ENCODE peak calls at places on chromosomes 3 and 15, in four cellular contexts. One of them, this sample, is unnamed.

GRCh38 chr3:186772886-186773417 is 10.4 kb upstream of the EIF4A2 start:
- DNase-seq in prostate gland: peak
- DNase-seq in thoracic aorta: no peak
- DNase-seq in Panc1: no peak
- DNase-seq in this sample: peak

GRCh38 chr15:31511707-31512310 is 185.2 kb downstream of the KLF13 start:
- DNase-seq in prostate gland: no peak
- DNase-seq in thoracic aorta: no peak
- DNase-seq in Panc1: no peak
- DNase-seq in this sample: no peak

GRCh38 chr15:83300826-83301225 is 16.4 kb upstream of the BNC1 start:
- DNase-seq in prostate gland: no peak
- DNase-seq in thoracic aorta: no peak
- DNase-seq in Panc1: no peak
- DNase-seq in this sample: no peak

GRCh38 chr3:108182339-108182738 is 39.9 kb downstream of the IFT57 start:
- DNase-seq in prostate gland: no peak
- DNase-seq in thoracic aorta: no peak
- DNase-seq in Panc1: no peak
- DNase-seq in this sample: no peak

GRCh38 chr3:131608296-131608695 is 105.5 kb upstream of the MRPL3 start:
- DNase-seq in prostate gland: no peak
- DNase-seq in thoracic aorta: no peak
- DNase-seq in Panc1: no peak
- DNase-seq in this sample: no peak

GRCh38 chr3:190173426-190173825 is 52.7 kb upstream of the P3H2 start:
- DNase-seq in prostate gland: no peak
- DNase-seq in thoracic aorta: no peak
- DNase-seq in Panc1: no peak
- DNase-seq in this sample: no peak

GRCh38 chr3:176737480-176738147 is 459.7 kb downstream of the TBL1XR1 start:
- DNase-seq in prostate gland: no peak
- DNase-seq in thoracic aorta: no peak
- DNase-seq in Panc1: no peak
- DNase-seq in this sample: no peak

GRCh38 chr3:127124135-127124534 is 68.8 kb upstream of the PRR23E start:
- DNase-seq in prostate gland: no peak
- DNase-seq in thoracic aorta: no peak
- DNase-seq in Panc1: no peak
- DNase-seq in this sample: no peak

GRCh38 chr15:75389791-75390382 is 21.5 kb upstream of the MAN2C1 start:
- DNase-seq in prostate gland: no peak
- DNase-seq in thoracic aorta: no peak
- DNase-seq in Panc1: no peak
- DNase-seq in this sample: no peak

GRCh38 chr3:11495948-11496557 is 147.7 kb downstream of the VGLL4 start:
- DNase-seq in prostate gland: no peak
- DNase-seq in thoracic aorta: no peak
- DNase-seq in Panc1: no peak
- DNase-seq in this sample: no peak

GRCh38 chr3:195895900-195896360 is 12.4 kb downstream of the TNK2 start:
- DNase-seq in prostate gland: no peak
- DNase-seq in thoracic aorta: no peak
- DNase-seq in Panc1: no peak
- DNase-seq in this sample: peak

GRCh38 chr3:146313411-146314111 is 62.7 kb upstream of the PLSCR4 start:
- DNase-seq in prostate gland: no peak
- DNase-seq in thoracic aorta: no peak
- DNase-seq in Panc1: no peak
- DNase-seq in this sample: no peak

GRCh38 chr3:100169186-100169585 is 54.9 kb upstream of the FILIP1L start:
- DNase-seq in prostate gland: no peak
- DNase-seq in thoracic aorta: no peak
- DNase-seq in Panc1: no peak
- DNase-seq in this sample: no peak

GRCh38 chr15:73849641-73850040 is 23.7 kb upstream of the TBC1D21 start:
- DNase-seq in prostate gland: no peak
- DNase-seq in thoracic aorta: no peak
- DNase-seq in Panc1: no peak
- DNase-seq in this sample: no peak

GRCh38 chr3:17135696-17136095 is 250.9 kb downstream of the PLCL2 start:
- DNase-seq in prostate gland: no peak
- DNase-seq in thoracic aorta: no peak
- DNase-seq in Panc1: no peak
- DNase-seq in this sample: no peak

GRCh38 chr3:4752201-4753072 is 226.8 kb upstream of the BHLHE40 start:
- DNase-seq in prostate gland: no peak
- DNase-seq in thoracic aorta: no peak
- DNase-seq in Panc1: no peak
- DNase-seq in this sample: no peak

GRCh38 chr15:56243117-56243773 is 434 bp downstream of the RFX7 start:
- DNase-seq in prostate gland: peak
- DNase-seq in thoracic aorta: no peak
- DNase-seq in Panc1: no peak
- DNase-seq in this sample: peak

GRCh38 chr3:33211444-33211843 is 7.2 kb downstream of the SUSD5 start:
- DNase-seq in prostate gland: no peak
- DNase-seq in thoracic aorta: no peak
- DNase-seq in Panc1: peak
- DNase-seq in this sample: no peak

GRCh38 chr3:183100376-183100775 is 1.1 kb upstream of the MCCC1 start:
- DNase-seq in prostate gland: no peak
- DNase-seq in thoracic aorta: no peak
- DNase-seq in Panc1: no peak
- DNase-seq in this sample: no peak

GRCh38 chr3:125281411-125281810 is 68.9 kb upstream of the SLC12A8 start:
- DNase-seq in prostate gland: no peak
- DNase-seq in thoracic aorta: no peak
- DNase-seq in Panc1: no peak
- DNase-seq in this sample: no peak

DNA sequence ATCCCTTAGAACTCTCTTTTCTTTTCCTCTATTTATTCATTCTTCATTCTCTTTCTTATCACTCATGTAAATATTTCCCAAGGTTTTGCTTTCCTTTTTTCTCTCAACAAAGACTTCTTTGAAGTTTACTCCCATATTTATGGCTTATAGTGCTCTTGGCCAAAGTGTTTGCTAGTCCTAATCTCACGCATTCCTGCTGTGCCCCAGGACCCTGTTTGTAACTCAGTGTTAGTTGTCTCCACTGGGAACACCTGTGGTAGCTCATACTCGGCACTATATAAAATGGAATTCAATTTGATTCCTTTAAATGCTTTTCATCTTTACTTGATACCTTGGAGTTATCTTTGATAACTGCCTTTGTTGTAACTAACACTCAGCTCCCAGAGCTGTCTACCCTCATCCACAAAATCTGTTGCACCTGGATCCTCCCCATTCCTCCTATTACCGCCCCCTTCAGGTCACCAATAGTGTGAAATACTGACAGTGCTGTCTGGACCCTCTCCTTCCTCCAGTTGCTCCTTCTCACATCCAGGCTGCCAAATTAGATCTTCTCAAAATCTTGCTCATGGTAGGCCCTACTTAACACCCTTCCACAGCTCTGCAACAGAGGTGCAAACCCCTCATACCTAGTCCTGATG is 76.8 kb downstream of the TIGIT start:
- DNase-seq in prostate gland: no peak
- DNase-seq in thoracic aorta: no peak
- DNase-seq in Panc1: no peak
- DNase-seq in this sample: no peak
- TF ChIP-seq CTCF in prostate gland: no peak
- TF ChIP-seq CTCF in thoracic aorta: no peak
- TF ChIP-seq CTCF in Panc1: peak
- TF ChIP-seq CTCF in this sample: no peak

DNA sequence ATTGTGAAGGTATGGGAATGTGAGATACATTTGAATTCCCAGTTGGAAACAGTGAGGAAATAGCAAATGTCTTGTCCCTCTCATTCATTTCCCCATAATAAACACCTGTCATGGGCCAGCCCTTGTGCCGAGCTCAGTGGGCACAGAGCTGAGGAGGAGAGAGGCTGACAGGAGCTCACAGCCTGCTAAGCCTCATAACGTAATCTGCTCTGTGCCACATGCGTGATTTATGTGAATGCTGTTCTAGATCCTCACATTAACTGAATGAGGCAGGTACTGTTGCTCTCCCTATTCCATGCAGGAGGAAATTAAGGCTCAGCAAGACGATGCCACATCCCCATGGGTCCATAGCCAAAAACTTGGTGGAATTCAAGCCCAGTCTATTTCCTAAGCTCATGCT is 35.2 kb upstream of the RHO start:
- DNase-seq in prostate gland: no peak
- DNase-seq in thoracic aorta: no peak
- DNase-seq in Panc1: no peak
- DNase-seq in this sample: no peak
- H3K27ac ChIP-seq in prostate gland: no peak
- H3K27ac ChIP-seq in thoracic aorta: no peak
- H3K27ac ChIP-seq in Panc1: no peak
- H3K27ac ChIP-seq in this sample: no peak

DNA sequence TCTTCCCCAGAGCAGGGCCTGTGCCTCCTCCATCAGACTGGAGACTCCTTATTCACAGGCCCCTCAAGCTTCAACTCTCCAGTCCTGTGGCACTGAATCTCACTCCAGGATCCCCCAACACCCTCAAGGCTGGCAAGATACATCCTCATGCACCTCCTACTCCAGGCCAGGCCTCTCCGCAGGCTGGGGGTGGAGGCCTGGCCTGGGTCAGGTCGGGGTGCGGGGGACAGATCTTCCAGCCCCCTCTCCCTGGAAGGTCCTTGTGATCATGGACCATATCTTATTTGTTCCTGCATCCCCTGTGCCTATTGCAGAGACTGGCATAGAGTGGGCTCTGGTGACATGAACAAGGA is 147.3 kb downstream of the SMAD6 start:
- DNase-seq in prostate gland: no peak
- DNase-seq in thoracic aorta: no peak
- DNase-seq in Panc1: no peak
- DNase-seq in this sample: peak
- TF ChIP-seq CTCF in prostate gland: no peak
- TF ChIP-seq CTCF in thoracic aorta: no peak
- TF ChIP-seq CTCF in Panc1: no peak
- TF ChIP-seq CTCF in this sample: no peak

DNA sequence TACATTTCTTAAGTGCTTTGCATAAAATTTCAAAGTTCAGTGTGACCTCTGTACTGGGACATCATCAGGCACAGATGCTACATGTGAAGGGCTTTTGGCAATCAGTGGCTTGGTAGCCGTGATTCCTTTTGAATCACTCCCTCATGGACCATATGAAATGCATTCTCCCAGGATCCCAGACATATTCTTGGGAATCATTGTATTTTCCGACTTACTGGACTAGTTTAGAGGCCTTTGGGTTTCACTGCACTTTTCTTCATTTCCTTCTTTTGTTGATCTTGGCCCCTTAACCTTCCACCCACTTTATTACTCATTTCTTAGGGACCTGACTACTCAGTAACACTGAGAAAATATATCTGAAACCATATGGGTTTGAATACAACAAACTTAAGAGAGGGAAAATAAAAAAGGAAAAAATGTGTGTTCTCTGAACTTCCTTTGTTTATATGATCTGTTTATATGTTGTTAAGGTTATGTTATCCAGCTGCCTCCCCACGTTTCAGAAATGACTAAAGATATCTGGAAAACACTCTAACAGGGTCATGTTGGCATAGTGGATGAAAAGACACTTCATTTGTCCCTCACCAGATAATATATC is 35.1 kb downstream of the HMG20A start:
- DNase-seq in prostate gland: no peak
- DNase-seq in thoracic aorta: no peak
- DNase-seq in Panc1: no peak
- DNase-seq in this sample: no peak
- H3K27ac ChIP-seq in prostate gland: no peak
- H3K27ac ChIP-seq in thoracic aorta: peak
- H3K27ac ChIP-seq in Panc1: no peak
- H3K27ac ChIP-seq in this sample: peak

This sample was measured in upper lobe of left lung.